ENCODE peak calls at places on chromosomes 11 and 22, in eight cellular contexts. W is A673; S is aorta; V is Peyer's patch; A is CD4-positive, CD25-positive, alpha-beta regulatory T cell; C is stomach; D is WERI-Rb-1; M is SJCRH30. T is an unnamed sample.

GRCh38 chr11:19228956-19229355 is 11.8 kb downstream of the E2F8 start:
- DNase-seq in W (no peak), S (no peak), V (no peak), A (no peak), C (no peak), D (no peak), M (peak; percentile 46), T (no peak)

GRCh38 chr22:19568337-19569311 is 44.4 kb upstream of the CLDN5 start:
- DNase-seq in W (no peak), S (no peak), V (no peak), A (peak; percentile 45), C (no peak), D (no peak), M (no peak), T (no peak)

GRCh38 chr11:25733777-25734176 is 598.2 kb upstream of the ANO3 start:
- DNase-seq in W (peak; percentile 0), S (no peak), V (no peak), A (no peak), C (no peak), D (no peak), M (no peak), T (no peak)

GRCh38 chr11:60791534-60791933 is 6.4 kb downstream of the MS4A10 start:
- DNase-seq in W (no peak), S (no peak), V (no peak), A (no peak), C (no peak), D (no peak), M (no peak), T (no peak)

GRCh38 chr11:36376888-36377758 is 81.0 kb downstream of the PRR5L start:
- DNase-seq in W (peak; percentile 91), S (peak; percentile 81), V (peak; percentile 83), A (peak; percentile 45), C (peak; percentile 43), D (peak; percentile 42), M (peak; percentile 30), T (peak; percentile 90)

GRCh38 chr22:46995501-46996360 is 233.3 kb downstream of the TBC1D22A start:
- DNase-seq in W (no peak), S (no peak), V (no peak), A (no peak), C (no peak), D (no peak), M (no peak), T (no peak)

GRCh38 chr22:30892731-30893221 is 75.8 kb downstream of the MORC2 start:
- DNase-seq in W (no peak), S (peak; percentile 57), V (no peak), A (no peak), C (peak; percentile 10), D (no peak), M (no peak), T (peak; percentile 35)

GRCh38 chr11:88402192-88402715 is 64.7 kb upstream of the CTSC start:
- DNase-seq in W (no peak), S (no peak), V (no peak), A (no peak), C (no peak), D (no peak), M (no peak), T (no peak)

GRCh38 chr22:38609371-38609770 is 39.4 kb upstream of the DMC1 start:
- DNase-seq in W (peak; percentile 33), S (no peak), V (no peak), A (no peak), C (no peak), D (no peak), M (no peak), T (no peak)

GRCh38 chr11:10575999-10576398 is 7.5 kb upstream of the LYVE1 start:
- DNase-seq in W (no peak), S (no peak), V (no peak), A (no peak), C (no peak), D (no peak), M (no peak), T (no peak)

GRCh38 chr11:9056467-9056866 is 34.9 kb downstream of the SCUBE2 start:
- DNase-seq in W (no peak), S (no peak), V (no peak), A (no peak), C (no peak), D (no peak), M (no peak), T (no peak)

GRCh38 chr11:119380160-119380815 is 1.2 kb downstream of the USP2 start:
- DNase-seq in W (no peak), S (no peak), V (no peak), A (no peak), C (no peak), D (no peak), M (no peak), T (no peak)

GRCh38 chr11:107791343-107792048 is 67.1 kb downstream of the SLC35F2 start:
- DNase-seq in W (no peak), S (no peak), V (no peak), A (no peak), C (no peak), D (no peak), M (peak; percentile 21), T (no peak)

GRCh38 chr11:67435727-67436458 is 1.6 kb downstream of the PTPRCAP start:
- DNase-seq in W (no peak), S (no peak), V (no peak), A (no peak), C (no peak), D (no peak), M (no peak), T (no peak)
- H3K27ac ChIP-seq in W (no peak overlapping the region), S (no peak overlapping the region), V (peak overlapping the region; percentile 40), A (peak overlapping the region; percentile 94), C (peak overlapping the region; percentile 82), D (peak overlapping the region; percentile 25), M (peak overlapping the region; percentile 23), T (no peak overlapping the region)

GRCh38 chr22:32119568-32120235 is 39.4 kb downstream of the C22orf42 start:
- DNase-seq in W (no peak), S (no peak), V (peak; percentile 68), A (no peak), C (no peak), D (no peak), M (no peak), T (no peak)
- H3K9me3 ChIP-seq in W (no peaks in the 10 kb centered on the region), S (no peaks in the 10 kb centered on the region), V (no peaks in the 10 kb centered on the region), A (no peaks in the 10 kb centered on the region), C (no peaks in the 10 kb centered on the region), D (no peaks in the 10 kb centered on the region), M (no peaks in the 10 kb centered on the region), T (no peaks in the 10 kb centered on the region)

DNA sequence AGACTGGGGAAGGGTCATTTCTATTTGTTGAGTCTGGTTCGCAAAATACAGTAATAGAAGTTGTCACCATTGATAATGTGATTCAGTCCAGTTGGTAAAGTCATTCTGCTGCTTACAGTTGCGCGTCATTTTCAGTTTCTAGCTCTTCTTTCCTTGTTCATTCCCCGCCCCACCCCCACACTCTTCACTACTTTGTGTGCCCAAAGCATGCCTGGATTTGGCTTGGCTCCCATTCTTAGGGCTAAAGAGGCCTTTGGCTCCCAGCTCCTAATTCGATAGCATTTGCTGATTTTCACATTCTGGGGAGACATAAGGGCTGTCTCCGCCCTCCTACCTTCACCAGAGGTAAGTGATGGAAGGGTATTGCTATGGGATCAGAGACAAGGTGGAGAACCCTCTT is 43.0 kb downstream of the CECR2 start:
- DNase-seq in W (no peak), S (no peak), V (no peak), A (no peak), C (no peak), D (no peak), M (peak; percentile 8), T (no peak)
- H3K27ac ChIP-seq in W (no peak overlapping the region), S (no peak overlapping the region), V (no peak overlapping the region), A (no peak overlapping the region), C (no peak overlapping the region), D (no peak overlapping the region), M (no peak overlapping the region), T (peak overlapping the region; percentile 74)

GRCh38 chr11:74826901-74827300 is 78.3 kb downstream of the RNF169 start:
- DNase-seq in W (no peak), S (no peak), V (no peak), A (peak; percentile 20), C (no peak), D (no peak), M (no peak), T (no peak)
- H3K9me3 ChIP-seq in W (peaks cover 38% of the 10 kb centered on the region), S (no peaks in the 10 kb centered on the region), V (peaks cover 11% of the 10 kb centered on the region), A (peaks cover 36% of the 10 kb centered on the region), C (peaks cover 3% of the 10 kb centered on the region), D (peaks cover 19% of the 10 kb centered on the region), M (no peaks in the 10 kb centered on the region), T (peaks cover 76% of the 10 kb centered on the region)